ENCODE peak calls at places on chromosomes 5 and 9, in five cellular contexts. One of them, this sample, is unnamed.

GRCh38 chr9:107020040-107020530 is 157.1 kb downstream of the ZNF462 start:
- DNase-seq in spleen: no peak
- DNase-seq in IMR-90: peak; percentile 96
- DNase-seq in lung: no peak
- DNase-seq in stomach: no peak
- DNase-seq in this sample: no peak

GRCh38 chr5:119328753-119329602 is 26.8 kb upstream of the TNFAIP8 start:
- DNase-seq in spleen: no peak
- DNase-seq in IMR-90: peak; percentile 87
- DNase-seq in lung: no peak
- DNase-seq in stomach: no peak
- DNase-seq in this sample: no peak

GRCh38 chr9:18905883-18906649 is 126.9 kb downstream of the SAXO1 start:
- DNase-seq in spleen: no peak
- DNase-seq in IMR-90: peak; percentile 10
- DNase-seq in lung: no peak
- DNase-seq in stomach: no peak
- DNase-seq in this sample: no peak

GRCh38 chr5:154783774-154784460 is 28.7 kb downstream of the LARP1 start:
- DNase-seq in spleen: no peak
- DNase-seq in IMR-90: peak; percentile 32
- DNase-seq in lung: no peak
- DNase-seq in stomach: no peak
- DNase-seq in this sample: no peak

GRCh38 chr5:131109540-131110255 is 55.4 kb downstream of the HINT1 start:
- DNase-seq in spleen: no peak
- DNase-seq in IMR-90: peak; percentile 33
- DNase-seq in lung: no peak
- DNase-seq in stomach: no peak
- DNase-seq in this sample: no peak

GRCh38 chr5:126007841-126008240 is 415.4 kb upstream of the GRAMD2B start:
- DNase-seq in spleen: no peak
- DNase-seq in IMR-90: peak; percentile 78
- DNase-seq in lung: no peak
- DNase-seq in stomach: no peak
- DNase-seq in this sample: no peak

GRCh38 chr5:90886381-90886780 is 327.8 kb downstream of the ADGRV1 start:
- DNase-seq in spleen: no peak
- DNase-seq in IMR-90: no peak
- DNase-seq in lung: no peak
- DNase-seq in stomach: no peak
- DNase-seq in this sample: no peak

GRCh38 chr5:95606419-95606818 is 13.5 kb upstream of the GPR150 start:
- DNase-seq in spleen: no peak
- DNase-seq in IMR-90: no peak
- DNase-seq in lung: no peak
- DNase-seq in stomach: no peak
- DNase-seq in this sample: no peak

GRCh38 chr5:84274585-84275468 is 109.9 kb downstream of the EDIL3 start:
- DNase-seq in spleen: no peak
- DNase-seq in IMR-90: peak; percentile 28
- DNase-seq in lung: no peak
- DNase-seq in stomach: peak; percentile 26
- DNase-seq in this sample: peak; percentile 49

GRCh38 chr5:170497311-170498038 is 6.3 kb upstream of the KCNIP1 start:
- DNase-seq in spleen: no peak
- DNase-seq in IMR-90: peak; percentile 31
- DNase-seq in lung: no peak
- DNase-seq in stomach: no peak
- DNase-seq in this sample: no peak

GRCh38 chr5:14341571-14342225 is 198.6 kb downstream of the TRIO start:
- DNase-seq in spleen: no peak
- DNase-seq in IMR-90: no peak
- DNase-seq in lung: no peak
- DNase-seq in stomach: no peak
- DNase-seq in this sample: no peak

GRCh38 chr9:36327903-36328302 is 69.7 kb upstream of the GNE start:
- DNase-seq in spleen: no peak
- DNase-seq in IMR-90: peak; percentile 47
- DNase-seq in lung: no peak
- DNase-seq in stomach: no peak
- DNase-seq in this sample: no peak

GRCh38 chr5:167608708-167609272 is 682.7 kb upstream of the WWC1 start:
- DNase-seq in spleen: no peak
- DNase-seq in IMR-90: no peak
- DNase-seq in lung: no peak
- DNase-seq in stomach: no peak
- DNase-seq in this sample: no peak

GRCh38 chr9:38039907-38040682 is 28.9 kb downstream of the SHB start:
- DNase-seq in spleen: no peak
- DNase-seq in IMR-90: no peak
- DNase-seq in lung: no peak
- DNase-seq in stomach: no peak
- DNase-seq in this sample: no peak

GRCh38 chr5:43193171-43193951 is 1.3 kb downstream of the NIM1K start:
- DNase-seq in spleen: no peak
- DNase-seq in IMR-90: peak; percentile 94
- DNase-seq in lung: peak; percentile 36
- DNase-seq in stomach: no peak
- DNase-seq in this sample: no peak

GRCh38 chr5:169548315-169548714 is 35.3 kb upstream of the SPDL1 start:
- DNase-seq in spleen: no peak
- DNase-seq in IMR-90: peak; percentile 24
- DNase-seq in lung: no peak
- DNase-seq in stomach: no peak
- DNase-seq in this sample: no peak

GRCh38 chr9:121538221-121538620 is 38.6 kb upstream of the GGTA1 start:
- DNase-seq in spleen: no peak
- DNase-seq in IMR-90: no peak
- DNase-seq in lung: no peak
- DNase-seq in stomach: no peak
- DNase-seq in this sample: no peak

GRCh38 chr5:160923927-160924705 is 72.1 kb upstream of the ATP10B start:
- DNase-seq in spleen: no peak
- DNase-seq in IMR-90: no peak
- DNase-seq in lung: peak; percentile 79
- DNase-seq in stomach: peak; percentile 95
- DNase-seq in this sample: peak; percentile 91

GRCh38 chr9:134365791-134366222 is 39.6 kb downstream of the RXRA start:
- DNase-seq in spleen: no peak
- DNase-seq in IMR-90: no peak
- DNase-seq in lung: no peak
- DNase-seq in stomach: peak; percentile 47
- DNase-seq in this sample: no peak

DNA sequence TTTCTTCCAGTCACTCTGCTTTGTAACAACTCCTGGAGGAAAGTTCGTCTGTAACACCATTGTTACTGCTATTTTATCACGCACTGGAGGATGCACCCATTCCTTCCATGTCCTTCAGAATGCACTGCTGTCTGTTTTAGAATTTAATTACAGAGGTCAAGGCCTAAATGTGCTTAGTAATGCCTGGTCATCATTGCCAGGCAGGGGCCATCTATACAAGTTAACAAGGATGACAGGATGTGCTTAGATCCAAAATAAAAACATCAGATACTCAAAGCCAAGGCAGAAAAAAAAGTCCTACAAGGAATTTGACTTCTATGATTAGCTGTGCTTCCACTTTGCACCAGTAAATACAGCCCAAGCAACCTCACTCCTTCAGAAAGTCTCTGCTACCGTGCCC is 371.4 kb downstream of the SEMA5A start:
- DNase-seq in spleen: no peak
- DNase-seq in IMR-90: no peak
- DNase-seq in lung: no peak
- DNase-seq in stomach: no peak
- DNase-seq in this sample: no peak
- H3K4me3 ChIP-seq in spleen: no peak overlapping the region
- H3K4me3 ChIP-seq in IMR-90: no peak overlapping the region
- H3K4me3 ChIP-seq in lung: no peak overlapping the region
- H3K4me3 ChIP-seq in stomach: no peak overlapping the region
- H3K4me3 ChIP-seq in this sample: no peak overlapping the region

GRCh38 chr5:80124519-80124918 is 89.4 kb downstream of the THBS4 start:
- DNase-seq in spleen: no peak
- DNase-seq in IMR-90: no peak
- DNase-seq in lung: no peak
- DNase-seq in stomach: no peak
- DNase-seq in this sample: no peak

GRCh38 chr5:80125962-80126480 is 90.9 kb downstream of the THBS4 start:
- DNase-seq in spleen: no peak
- DNase-seq in IMR-90: peak; percentile 48
- DNase-seq in lung: no peak
- DNase-seq in stomach: no peak
- DNase-seq in this sample: no peak

GRCh38 chr5:80124111-80124510 is 89.0 kb downstream of the THBS4 start:
- DNase-seq in spleen: no peak
- DNase-seq in IMR-90: no peak
- DNase-seq in lung: no peak
- DNase-seq in stomach: no peak
- DNase-seq in this sample: no peak

GRCh38 chr5:80127037-80127642 is 92.0 kb downstream of the THBS4 start:
- DNase-seq in spleen: no peak
- DNase-seq in IMR-90: no peak
- DNase-seq in lung: no peak
- DNase-seq in stomach: no peak
- DNase-seq in this sample: peak; percentile 49

GRCh38 chr5:80125022-80125961 is 90.1 kb downstream of the THBS4 start:
- DNase-seq in spleen: no peak
- DNase-seq in IMR-90: no peak
- DNase-seq in lung: no peak
- DNase-seq in stomach: no peak
- DNase-seq in this sample: no peak
- H3K4me3 ChIP-seq in spleen: no peak overlapping the region
- H3K4me3 ChIP-seq in IMR-90: no peak overlapping the region
- H3K4me3 ChIP-seq in lung: no peak overlapping the region
- H3K4me3 ChIP-seq in stomach: no peak overlapping the region
- H3K4me3 ChIP-seq in this sample: no peak overlapping the region

DNA sequence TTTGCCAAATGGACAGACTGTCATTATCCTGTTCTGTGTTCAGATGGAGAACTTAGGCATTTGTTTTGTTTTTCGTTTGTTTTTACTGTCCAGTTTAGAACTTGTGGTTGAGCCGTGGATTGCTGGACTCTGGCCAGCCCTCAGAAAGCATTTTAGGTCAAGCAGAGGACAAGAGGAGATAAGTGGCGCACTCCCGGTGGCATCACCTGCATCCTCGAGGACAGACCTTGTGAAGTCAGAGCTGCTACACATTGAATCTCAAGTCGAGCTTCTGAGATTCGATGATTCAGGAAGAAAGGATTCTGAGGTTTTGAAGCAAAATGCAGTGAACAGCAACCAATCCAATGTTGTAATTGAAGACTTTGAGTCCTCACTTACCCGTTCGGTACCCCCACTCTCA is 8.9 kb downstream of the MTRR start:
- DNase-seq in spleen: no peak
- DNase-seq in IMR-90: peak; percentile 43
- DNase-seq in lung: no peak
- DNase-seq in stomach: no peak
- DNase-seq in this sample: no peak
- H3K4me3 ChIP-seq in spleen: no peak overlapping the region
- H3K4me3 ChIP-seq in IMR-90: no peak overlapping the region
- H3K4me3 ChIP-seq in lung: no peak overlapping the region
- H3K4me3 ChIP-seq in stomach: no peak overlapping the region
- H3K4me3 ChIP-seq in this sample: no peak overlapping the region

DNA sequence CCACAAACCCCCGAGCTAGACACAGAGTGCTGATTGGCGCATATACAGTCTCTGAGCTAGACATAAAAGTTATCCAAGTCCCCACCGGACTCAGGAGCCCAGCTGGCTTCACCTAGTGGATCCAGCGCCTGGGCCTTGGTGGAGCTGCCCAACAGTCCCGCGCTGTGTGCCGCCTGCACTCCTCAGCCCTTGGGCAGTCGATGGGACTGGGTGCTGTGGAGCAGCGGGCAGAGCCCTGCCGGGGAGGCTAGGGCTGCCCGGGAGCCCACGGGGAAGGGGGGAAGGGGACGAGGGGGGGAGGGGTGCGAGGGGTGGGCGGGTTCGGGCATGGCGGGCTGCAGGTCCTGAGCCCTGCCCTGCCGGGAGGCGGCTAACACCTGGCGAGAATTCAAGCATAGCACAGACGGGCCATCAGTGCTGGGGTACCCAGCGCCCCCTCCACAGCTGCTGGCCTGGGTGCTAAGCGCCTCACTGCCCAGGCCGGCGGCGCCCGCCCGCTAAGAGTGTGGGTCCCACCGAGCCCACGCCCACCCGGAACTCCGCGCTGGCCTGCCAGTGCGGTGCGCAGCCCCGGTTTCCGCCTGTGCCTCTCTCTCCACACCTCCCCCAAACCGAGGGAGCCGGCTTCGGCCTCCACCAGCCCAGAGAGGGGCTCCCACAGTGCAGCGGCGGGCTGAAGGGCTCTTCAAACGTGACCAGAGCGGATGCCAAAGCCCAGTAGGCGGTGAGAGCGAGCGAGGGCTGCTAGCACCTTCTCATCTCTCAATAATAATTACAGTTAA is 391.2 kb upstream of the NUDT12 start:
- DNase-seq in spleen: no peak
- DNase-seq in IMR-90: no peak
- DNase-seq in lung: no peak
- DNase-seq in stomach: no peak
- DNase-seq in this sample: no peak
- H3K4me3 ChIP-seq in spleen: no peak overlapping the region
- H3K4me3 ChIP-seq in IMR-90: no peak overlapping the region
- H3K4me3 ChIP-seq in lung: no peak overlapping the region
- H3K4me3 ChIP-seq in stomach: no peak overlapping the region
- H3K4me3 ChIP-seq in this sample: no peak overlapping the region

DNA sequence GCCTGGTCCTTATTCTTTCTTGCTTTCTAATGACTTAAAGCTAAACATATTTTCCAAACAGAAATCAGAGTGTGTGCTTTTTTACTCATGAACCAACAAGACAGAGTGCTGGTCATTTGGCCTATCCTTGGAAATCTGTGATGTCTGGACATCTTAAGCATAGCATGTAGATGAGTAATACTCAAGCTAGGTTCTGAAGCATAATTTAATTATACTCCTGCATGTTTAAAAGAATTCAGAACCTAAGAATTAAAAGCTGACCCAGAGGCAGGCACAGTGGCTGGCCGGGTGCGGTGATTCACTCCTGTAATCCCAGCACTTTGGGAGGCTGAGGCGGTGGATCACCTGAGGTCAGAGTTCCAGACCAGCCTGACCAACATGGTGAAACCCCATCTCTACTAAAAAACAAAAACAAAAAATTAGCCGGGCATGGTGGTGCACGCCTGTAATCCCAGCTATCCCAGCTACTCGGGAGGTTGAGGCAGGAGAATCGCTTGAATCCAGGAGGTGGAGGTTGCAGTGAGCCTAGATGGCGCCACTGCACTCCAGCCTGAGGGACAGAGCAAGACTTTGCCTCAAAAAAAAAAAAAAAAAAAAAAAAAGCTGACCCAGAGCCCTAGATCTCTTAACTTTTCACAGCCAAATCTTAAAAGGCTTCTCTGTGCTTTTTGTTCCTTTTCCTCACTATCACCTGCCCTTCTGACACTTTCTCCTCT is 16.2 kb upstream of the TJP2 start:
- DNase-seq in spleen: no peak
- DNase-seq in IMR-90: peak; percentile 84
- DNase-seq in lung: no peak
- DNase-seq in stomach: no peak
- DNase-seq in this sample: no peak
- H3K4me3 ChIP-seq in spleen: no peak overlapping the region
- H3K4me3 ChIP-seq in IMR-90: no peak overlapping the region
- H3K4me3 ChIP-seq in lung: no peak overlapping the region
- H3K4me3 ChIP-seq in stomach: no peak overlapping the region
- H3K4me3 ChIP-seq in this sample: no peak overlapping the region

This sample was measured in body of pancreas.